ENCODE peak calls at places on chromosomes 11 and 22, in ten cellular contexts. K is fibroblast of the aortic adventitia, J is WTC11, Q is left ventricle myocardium inferior, I is fibroblast of lung, S is HFF-Myc, C is kidney epithelial cell, D is transverse colon, V is Peyer's patch, P is ovary. G is an unnamed sample.

GRCh38 chr11:83467841-83468240 is 181.7 kb upstream of the CCDC90B start:
- DNase-seq in D (no peak), Q (no peak), I (no peak), S (no peak), J (no peak), C (no peak), K (no peak), P (no peak), V (no peak), G (no peak)

GRCh38 chr11:125874556-125875124 is 12.8 kb upstream of the HYLS1 start:
- DNase-seq in Q (peak; percentile 25), P (peak; percentile 40), S (peak; percentile 60), V (peak; percentile 28), I (peak; percentile 80), J (peak; percentile 70), D (peak; percentile 49), K (peak; percentile 90), C (no peak), G (peak; percentile 54)

GRCh38 chr11:77104727-77105126 is 2.1 kb downstream of the OMP start:
- DNase-seq in S (no peak), C (no peak), P (no peak), Q (no peak), K (no peak), J (no peak), D (no peak), I (no peak), V (no peak), G (no peak)

GRCh38 chr22:46297151-46297819 is 615 bp downstream of the GTSE1 start:
- DNase-seq in K (peak; percentile 20), I (peak; percentile 9), J (peak; percentile 45), Q (peak; percentile 26), C (no peak), V (no peak), P (peak; percentile 25), D (no peak), S (no peak), G (peak; percentile 20)

GRCh38 chr11:83609181-83609580 is 323.0 kb upstream of the CCDC90B start:
- DNase-seq in C (no peak), S (no peak), Q (no peak), V (no peak), J (no peak), I (no peak), D (no peak), K (no peak), P (no peak), G (no peak)

GRCh38 chr11:72599325-72600117 is 74.7 kb downstream of the PDE2A start:
- DNase-seq in P (no peak), Q (no peak), I (no peak), K (no peak), S (no peak), V (no peak), D (no peak), C (no peak), J (no peak), G (no peak)

GRCh38 chr11:121536116-121536515 is 83.3 kb upstream of the SORL1-AS1 start:
- DNase-seq in S (no peak), D (no peak), V (no peak), Q (no peak), C (no peak), I (no peak), P (no peak), K (no peak), J (no peak), G (no peak)

GRCh38 chr11:119148855-119149370 is at the start of gene ABCG4:
- DNase-seq in I (no peak), K (no peak), D (no peak), C (no peak), V (peak; percentile 17), J (peak; percentile 58), Q (peak; percentile 27), S (no peak), P (no peak), G (peak; percentile 58)

GRCh38 chr22:44542561-44543222 is 44.7 kb upstream of the RTL6 start:
- DNase-seq in K (no peak), J (no peak), I (no peak), V (no peak), C (no peak), S (no peak), P (no peak), Q (no peak), D (no peak), G (no peak)

GRCh38 chr11:14358729-14359439 is at the start of gene RRAS2:
- DNase-seq in D (peak; percentile 81), K (peak; percentile 56), C (no peak), J (peak; percentile 85), Q (peak; percentile 80), V (peak; percentile 84), P (peak; percentile 74), I (peak; percentile 69), S (no peak), G (peak; percentile 89)

GRCh38 chr11:93330446-93330984 is at the start of gene DEUP1:
- DNase-seq in C (no peak), Q (peak; percentile 38), J (peak; percentile 50), V (no peak), S (no peak), K (no peak), I (peak; percentile 28), D (peak; percentile 53), P (peak; percentile 45), G (peak; percentile 33)

GRCh38 chr11:87895021-87895420 is 280.2 kb downstream of the RAB38 start:
- DNase-seq in S (no peak), I (no peak), C (no peak), Q (no peak), V (no peak), D (no peak), K (no peak), P (no peak), J (no peak), G (no peak)

GRCh38 chr11:88288560-88288959 is 49.0 kb downstream of the CTSC start:
- DNase-seq in K (no peak), S (no peak), V (no peak), D (no peak), C (no peak), J (no peak), P (no peak), I (peak; percentile 43), Q (no peak), G (no peak)

GRCh38 chr11:57729479-57729878 is 11.8 kb upstream of the SELENOH start:
- DNase-seq in C (no peak), I (no peak), D (no peak), S (no peak), V (no peak), J (no peak), Q (no peak), P (no peak), K (no peak), G (no peak)

DNA sequence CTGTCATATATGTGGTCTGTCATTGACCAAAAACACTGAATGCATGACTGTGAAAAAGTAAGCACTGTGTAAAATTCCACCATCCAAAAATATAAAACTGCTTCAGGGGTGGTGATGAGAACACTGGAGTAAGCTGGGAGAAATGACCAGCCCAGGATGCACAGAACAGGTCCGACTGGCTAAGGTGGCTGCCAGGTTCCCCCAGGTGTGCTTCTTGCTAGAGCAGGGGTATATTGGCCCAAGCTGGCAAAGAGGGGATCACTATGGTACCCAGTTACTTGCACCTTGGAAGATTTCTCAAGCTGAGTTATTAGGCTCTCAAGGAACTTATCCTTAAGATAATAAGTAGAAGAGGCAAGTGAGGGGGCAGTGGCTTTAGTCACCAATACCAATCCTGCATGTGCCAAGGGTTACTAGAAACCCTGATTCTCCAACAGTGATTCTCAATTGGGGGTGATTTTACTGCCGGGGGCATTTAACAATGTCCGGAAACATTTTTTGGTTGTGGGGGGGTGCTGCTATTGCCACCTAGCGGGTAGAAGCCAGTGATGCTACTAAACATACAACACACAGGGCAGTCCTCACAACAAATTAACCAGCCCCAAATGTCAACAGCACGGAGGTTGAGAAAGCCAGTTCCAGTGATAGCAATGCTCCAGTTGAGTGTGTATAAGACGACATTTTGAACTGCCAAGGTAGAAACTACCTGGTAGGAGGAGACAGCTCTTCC is 15.7 kb downstream of the SNU13 start:
- DNase-seq in D (no peak), J (no peak), I (no peak), V (no peak), C (no peak), Q (no peak), S (no peak), P (no peak), K (no peak), G (no peak)
- TF ChIP-seq CTCF in D (no peak), J (no peak), I (peak; percentile 30), V (no peak), C (peak; percentile 24), Q (peak; percentile 40), S (peak; percentile 42), P (no peak), K (peak; percentile 29), G (no peak)

DNA sequence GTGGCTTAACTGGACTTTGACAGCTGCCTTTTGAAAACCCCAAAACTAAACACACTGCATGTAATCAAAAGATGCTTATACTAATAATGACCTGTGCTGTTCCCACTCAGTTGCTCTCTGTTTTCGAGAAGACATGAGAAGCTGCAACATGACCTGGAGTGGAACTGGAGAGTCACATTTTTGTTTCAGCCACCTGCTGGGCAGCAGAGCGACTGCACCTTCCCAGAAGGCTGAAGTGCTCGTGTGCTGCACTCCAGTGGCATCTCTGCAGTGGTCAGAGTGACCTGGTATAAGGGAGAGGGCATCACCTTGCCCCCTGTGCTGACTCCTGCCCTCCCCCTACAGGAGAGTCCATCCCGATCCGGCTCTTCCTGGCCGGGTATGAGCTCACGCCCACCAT is 8.6 kb downstream of the THYN1 start:
- DNase-seq in P (no peak), Q (no peak), S (no peak), I (peak; percentile 26), K (no peak), V (no peak), C (no peak), D (no peak), J (no peak), G (peak; percentile 39)
- TF ChIP-seq CTCF in P (no peak), Q (peak; percentile 43), S (peak; percentile 48), I (no peak), K (peak; percentile 40), V (peak; percentile 24), C (peak; percentile 62), D (no peak), J (no peak), G (peak; percentile 44)

DNA sequence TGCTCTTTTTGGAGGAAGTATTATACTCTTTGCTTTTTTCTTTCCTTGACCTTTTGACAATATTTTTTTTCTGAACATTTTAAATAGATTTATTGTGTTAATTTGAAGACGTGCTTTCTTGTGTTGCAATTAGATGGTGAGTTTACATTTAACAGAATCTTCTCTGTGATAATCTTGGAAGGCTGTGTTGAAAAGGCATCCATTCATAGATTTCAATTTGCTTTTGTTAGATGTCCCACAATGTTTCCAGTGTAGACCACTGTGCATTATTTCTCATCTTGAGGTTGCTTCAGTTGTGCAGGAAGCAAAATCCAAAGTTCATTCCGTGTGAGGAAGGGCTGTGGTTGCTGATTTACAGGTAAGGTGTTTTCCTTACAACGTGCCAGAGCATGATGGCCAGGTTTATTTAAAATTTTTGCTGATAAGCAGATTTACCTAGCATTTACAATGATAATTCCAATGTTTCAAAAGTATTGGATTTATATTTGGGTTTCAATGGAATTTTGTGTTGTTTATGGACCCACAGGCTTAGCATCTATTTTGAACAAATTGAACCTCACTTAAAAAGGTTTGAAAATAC is 4.1 kb upstream of the OR5J2 start:
- DNase-seq in I (no peak), V (no peak), Q (no peak), S (no peak), D (peak; percentile 8), P (no peak), C (no peak), K (no peak), J (no peak), G (no peak)
- TF ChIP-seq CTCF in I (no peak), V (no peak), Q (no peak), S (no peak), D (no peak), P (no peak), C (no peak), K (no peak), J (no peak), G (no peak)

GRCh38 chr22:18091916-18092526 is 14.2 kb downstream of the PEX26 start:
- DNase-seq in Q (peak; percentile 80), I (peak; percentile 68), D (peak; percentile 86), C (no peak), J (no peak), S (no peak), P (peak; percentile 71), V (peak; percentile 41), K (peak; percentile 89), G (no peak)
- TF ChIP-seq CTCF in Q (no peak), I (peak; percentile 11), D (no peak), C (peak; percentile 27), J (no peak), S (no peak), P (no peak), V (no peak), K (peak; percentile 36), G (no peak)

G was measured in GM20000.